ENCODE peak calls at places on chromosomes 7 and 10, in nine cellular contexts. K, Y, R, S, Q, A, I, V and J are unnamed samples.

GRCh38 chr10:133162910-133163856 is 3.2 kb downstream of the KNDC1 start:
- DNase-seq in K (no peak), Y (no peak), R (no peak), S (no peak), Q (no peak), A (no peak), I (no peak), V (no peak), J (no peak)

GRCh38 chr10:818010-818409 is 113.5 kb downstream of the LARP4B start:
- DNase-seq in K (no peak), Y (no peak), R (no peak), S (no peak), Q (no peak), A (no peak), I (no peak), V (no peak), J (no peak)

GRCh38 chr10:79262131-79262530 is 85.1 kb upstream of the PPIF start:
- DNase-seq in K (no peak), Y (no peak), R (no peak), S (no peak), Q (no peak), A (no peak), I (no peak), V (no peak), J (no peak)

GRCh38 chr7:133491846-133492652 is 239.2 kb downstream of the EXOC4 start:
- DNase-seq in K (peak; percentile 3), Y (no peak), R (no peak), S (no peak), Q (no peak), A (peak; percentile 16), I (no peak), V (no peak), J (no peak)

GRCh38 chr10:53463539-53463938 is 691.0 kb upstream of the MBL2 start:
- DNase-seq in K (no peak), Y (no peak), R (no peak), S (no peak), Q (no peak), A (no peak), I (no peak), V (no peak), J (no peak)

GRCh38 chr10:48480397-48481374 is 124.2 kb downstream of the ARHGAP22 start:
- DNase-seq in K (no peak), Y (no peak), R (no peak), S (no peak), Q (no peak), A (no peak), I (no peak), V (no peak), J (no peak)

GRCh38 chr10:20776384-20776783 is 120.7 kb downstream of the NEBL start:
- DNase-seq in K (no peak), Y (no peak), R (no peak), S (no peak), Q (no peak), A (no peak), I (no peak), V (no peak), J (no peak)

GRCh38 chr7:130926021-130926691 is 192.1 kb upstream of the KLF14 start:
- DNase-seq in K (no peak), Y (no peak), R (no peak), S (peak; percentile 39), Q (no peak), A (no peak), I (no peak), V (no peak), J (no peak)

GRCh38 chr7:27185013-27185707 is at the start of gene HOXA11:
- DNase-seq in K (no peak), Y (no peak), R (no peak), S (no peak), Q (peak; percentile 83), A (peak; percentile 76), I (no peak), V (no peak), J (no peak)

GRCh38 chr7:27119412-27119911 is 11.1 kb downstream of the HOXA4 start:
- DNase-seq in K (no peak), Y (no peak), R (no peak), S (no peak), Q (no peak), A (no peak), I (no peak), V (no peak), J (no peak)

GRCh38 chr7:135322571-135323340 is 89.1 kb downstream of the STRA8 start:
- DNase-seq in K (no peak), Y (no peak), R (no peak), S (no peak), Q (no peak), A (no peak), I (no peak), V (no peak), J (no peak)

GRCh38 chr7:98816206-98816605 is 53.6 kb downstream of the TMEM130 start:
- DNase-seq in K (no peak), Y (no peak), R (no peak), S (no peak), Q (no peak), A (no peak), I (no peak), V (no peak), J (no peak)

GRCh38 chr7:39734605-39735004 is 111.2 kb downstream of the RALA start:
- DNase-seq in K (no peak), Y (no peak), R (no peak), S (no peak), Q (no peak), A (no peak), I (no peak), V (no peak), J (no peak)

GRCh38 chr7:1267016-1267900 is 34.6 kb downstream of the UNCX start:
- DNase-seq in K (no peak), Y (no peak), R (no peak), S (no peak), Q (no peak), A (no peak), I (no peak), V (no peak), J (no peak)

GRCh38 chr7:139838276-139838675 is 9.2 kb downstream of the TBXAS1 start:
- DNase-seq in K (no peak), Y (no peak), R (no peak), S (no peak), Q (no peak), A (no peak), I (no peak), V (no peak), J (no peak)

GRCh38 chr7:130566168-130566897 is 74.4 kb downstream of the MEST start:
- DNase-seq in K (peak; percentile 98), Y (no peak), R (no peak), S (no peak), Q (no peak), A (no peak), I (no peak), V (no peak), J (no peak)

GRCh38 chr10:91555455-91555854 is 77.4 kb downstream of the PPP1R3C start:
- DNase-seq in K (no peak), Y (no peak), R (no peak), S (no peak), Q (no peak), A (no peak), I (no peak), V (no peak), J (no peak)

GRCh38 chr7:46281071-46281470 is 360.0 kb upstream of the IGFBP3 start:
- DNase-seq in K (no peak), Y (no peak), R (no peak), S (no peak), Q (no peak), A (no peak), I (no peak), V (no peak), J (no peak)